ENCODE peak calls at places on chromosomes 4 and X, in six cellular contexts. L is body of pancreas, M is transverse colon, S is prostate gland, H is IMR-90, G is stomach. U is an unnamed sample.

GRCh38 chrX:86348669-86349068 is 200.4 kb downstream of the DACH2 start:
- DNase-seq in L (no peak), M (no peak), S (no peak), H (no peak), G (no peak), U (no peak)

GRCh38 chr4:122710434-122711308 is 21.8 kb upstream of the BBS12 start:
- DNase-seq in L (no peak), M (no peak), S (no peak), H (peak; percentile 44), G (no peak), U (no peak)

GRCh38 chrX:30904632-30905031 is 15.6 kb upstream of the TAB3 start:
- DNase-seq in L (no peak), M (no peak), S (peak; percentile 59), H (no peak), G (no peak), U (no peak)

GRCh38 chr4:55437823-55438222 is 42.1 kb downstream of the TMEM165 start:
- DNase-seq in L (no peak), M (no peak), S (no peak), H (no peak), G (no peak), U (no peak)

GRCh38 chr4:133000012-133000411 is 149.1 kb upstream of the PCDH10 start:
- DNase-seq in L (no peak), M (no peak), S (no peak), H (no peak), G (no peak), U (no peak)

GRCh38 chr4:149605601-149606378 is 209.9 kb downstream of the IQCM start:
- DNase-seq in L (no peak), M (no peak), S (no peak), H (peak; percentile 58), G (no peak), U (no peak)

GRCh38 chr4:180335571-180335970 is 1907.6 kb upstream of the TENM3 start:
- DNase-seq in L (no peak), M (no peak), S (no peak), H (no peak), G (no peak), U (no peak)

GRCh38 chrX:11429543-11430085 is 136.4 kb downstream of the AMELX start:
- DNase-seq in L (no peak), M (no peak), S (no peak), H (no peak), G (no peak), U (no peak)

GRCh38 chr4:173008436-173008835 is 160.2 kb upstream of the GALNT7 start:
- DNase-seq in L (no peak), M (no peak), S (no peak), H (no peak), G (no peak), U (no peak)

GRCh38 chr4:13193662-13194061 is 290.5 kb downstream of the RAB28 start:
- DNase-seq in L (no peak), M (no peak), S (no peak), H (no peak), G (no peak), U (no peak)

GRCh38 chr4:47536956-47537355 is 51.9 kb downstream of the ATP10D start:
- DNase-seq in L (no peak), M (no peak), S (no peak), H (no peak), G (no peak), U (no peak)

GRCh38 chrX:45577361-45577760 is 376.7 kb upstream of the DIPK2B start:
- DNase-seq in L (no peak), M (no peak), S (no peak), H (no peak), G (no peak), U (no peak)

GRCh38 chr4:30833206-30833605 is 113.0 kb downstream of the PCDH7 start:
- DNase-seq in L (no peak), M (no peak), S (no peak), H (no peak), G (no peak), U (no peak)

GRCh38 chr4:128393111-128393704 is 105.6 kb upstream of the PGRMC2 start:
- DNase-seq in L (no peak), M (no peak), S (no peak), H (peak; percentile 57), G (no peak), U (no peak)

GRCh38 chr4:6595897-6596537 is 21.0 kb downstream of the MAN2B2 start:
- DNase-seq in L (no peak), M (no peak), S (no peak), H (no peak), G (no peak), U (no peak)

GRCh38 chr4:71980976-71981375 is 50.8 kb upstream of the NPFFR2 start:
- DNase-seq in L (no peak), M (no peak), S (no peak), H (no peak), G (no peak), U (no peak)

GRCh38 chr4:156374069-156374468 is 420.4 kb upstream of the CTSO start:
- DNase-seq in L (no peak), M (no peak), S (no peak), H (no peak), G (no peak), U (no peak)

DNA sequence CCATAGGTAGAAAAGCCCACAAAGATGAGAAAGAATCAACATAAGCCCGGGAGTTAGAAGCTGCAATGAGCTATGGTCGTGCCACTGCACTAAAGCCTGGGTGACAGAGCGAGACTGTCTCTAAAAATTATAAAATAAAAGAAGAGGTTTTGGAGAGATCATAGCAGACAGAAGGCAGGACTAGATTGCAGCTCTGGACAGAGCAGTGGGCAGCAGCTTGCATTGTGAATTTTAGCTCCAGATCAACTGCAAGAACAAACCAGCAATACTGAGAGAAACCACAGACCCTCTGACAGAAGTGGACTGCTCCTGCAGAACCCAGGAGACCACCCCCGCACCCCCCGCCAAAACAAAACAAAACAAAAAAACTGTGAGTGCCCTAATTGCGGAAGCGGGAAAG is 30.6 kb downstream of the SOWAHB start:
- DNase-seq in L (no peak), M (no peak), S (no peak), H (no peak), G (no peak), U (no peak)
- TF ChIP-seq POLR2A in L (no peak), M (no peak), S (no peak), H (no peak), G (no peak), U (no peak)

GRCh38 chr4:52704133-52704532 is 45.0 kb upstream of the USP46 start:
- DNase-seq in L (no peak), M (no peak), S (no peak), H (peak; percentile 15), G (no peak), U (no peak)

GRCh38 chr4:52704676-52705075 is 45.6 kb upstream of the USP46 start:
- DNase-seq in L (no peak), M (no peak), S (no peak), H (no peak), G (no peak), U (no peak)

GRCh38 chr4:52701207-52701606 is 42.1 kb upstream of the USP46 start:
- DNase-seq in L (no peak), M (no peak), S (no peak), H (no peak), G (no peak), U (no peak)
- H3K4me3 ChIP-seq in L (no peak overlapping the region), M (no peak overlapping the region), S (no peak overlapping the region), H (no peak overlapping the region), G (no peak overlapping the region), U (no peak overlapping the region)

GRCh38 chr4:183441276-183441675 is 3.2 kb upstream of the CDKN2AIP start:
- DNase-seq in L (no peak), M (no peak), S (peak; percentile 66), H (no peak), G (no peak), U (no peak)

GRCh38 chr4:183447646-183448045 is 3.2 kb downstream of the CDKN2AIP start:
- DNase-seq in L (no peak), M (no peak), S (no peak), H (no peak), G (no peak), U (no peak)

GRCh38 chr4:183444953-183445543 is 612 bp downstream of the CDKN2AIP start:
- DNase-seq in L (no peak), M (peak; percentile 52), S (peak; percentile 24), H (no peak), G (peak; percentile 46), U (no peak)

GRCh38 chr4:183444149-183444952 is at the start of gene CDKN2AIP:
- DNase-seq in L (peak; percentile 94), M (peak; percentile 95), S (peak; percentile 90), H (peak; percentile 90), G (peak; percentile 95), U (peak; percentile 96)

DNA sequence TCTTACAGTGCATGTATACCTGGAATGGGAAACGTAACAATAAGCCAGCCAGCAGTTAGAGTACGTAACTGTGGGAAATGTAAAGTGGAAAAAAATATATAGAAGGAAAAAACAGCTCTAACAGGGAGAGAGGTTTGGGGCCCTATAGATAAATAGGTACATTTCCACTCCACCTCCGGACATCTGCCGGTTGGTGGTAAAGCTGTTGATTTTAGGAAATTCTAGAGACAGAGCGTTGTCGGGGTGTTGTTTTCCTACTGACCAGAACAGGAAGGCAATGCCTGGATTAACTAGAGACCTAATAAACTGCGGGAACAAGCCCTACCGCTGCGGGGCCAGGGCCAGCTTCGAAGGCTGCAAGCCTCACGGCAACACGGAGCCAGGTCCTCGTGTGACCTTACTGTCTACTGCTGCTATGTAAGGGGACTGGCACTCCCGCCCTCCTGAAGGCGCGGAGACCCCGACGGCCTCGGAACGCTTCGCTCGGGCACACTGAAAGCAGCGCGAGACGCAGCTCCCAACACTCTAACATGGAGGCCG is 757 bp upstream of the CDKN2AIP start:
- DNase-seq in L (no peak), M (no peak), S (peak; percentile 63), H (peak; percentile 52), G (no peak), U (no peak)
- TF ChIP-seq POLR2A in L (no peak), M (no peak), S (no peak), H (no peak), G (no peak), U (no peak)

GRCh38 chr4:145482209-145483021 is 762 bp downstream of the SMAD1 start:
- DNase-seq in L (peak; percentile 73), M (peak; percentile 61), S (peak; percentile 49), H (peak; percentile 86), G (peak; percentile 55), U (peak; percentile 67)

GRCh38 chr4:145485120-145485519 is 3.5 kb downstream of the SMAD1 start:
- DNase-seq in L (no peak), M (no peak), S (no peak), H (no peak), G (no peak), U (no peak)

GRCh38 chr4:145486603-145487002 is 5.0 kb downstream of the SMAD1 start:
- DNase-seq in L (no peak), M (no peak), S (no peak), H (no peak), G (no peak), U (no peak)

GRCh38 chr4:145481942-145482208 is 222 bp downstream of the SMAD1 start:
- DNase-seq in L (no peak), M (no peak), S (no peak), H (no peak), G (no peak), U (no peak)

DNA sequence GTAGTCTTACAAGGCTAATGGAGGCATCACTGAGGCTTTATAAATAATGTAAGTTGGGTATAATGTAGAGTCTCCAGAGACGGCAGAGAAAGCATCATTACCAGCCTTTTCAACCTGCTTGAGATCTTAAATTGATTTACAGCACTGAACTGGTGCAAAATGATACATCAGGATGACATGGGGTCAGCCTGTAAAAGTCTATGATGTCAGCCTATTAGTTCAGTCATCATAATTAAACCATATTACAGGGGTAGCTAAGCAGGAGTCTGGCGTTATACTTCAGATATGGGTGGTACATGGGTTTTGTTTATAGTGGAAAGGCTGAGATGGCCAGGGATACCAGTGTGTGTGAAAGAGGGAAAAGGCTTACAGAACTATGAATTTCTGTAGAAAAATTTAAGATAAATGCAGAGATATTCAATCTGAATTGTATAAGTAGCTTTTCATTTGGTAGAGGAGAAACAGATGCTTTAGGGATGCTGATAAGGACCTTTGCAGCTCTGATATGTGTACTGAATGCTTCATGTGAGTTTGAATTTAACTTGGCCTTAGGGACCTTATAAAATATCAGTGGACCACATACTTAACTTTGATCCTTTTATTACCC is 2.7 kb downstream of the SMAD1 start:
- DNase-seq in L (no peak), M (no peak), S (no peak), H (no peak), G (no peak), U (no peak)
- H3K4me3 ChIP-seq in L (no peak overlapping the region), M (no peak overlapping the region), S (no peak overlapping the region), H (no peak overlapping the region), G (peak overlapping the region; percentile 79), U (no peak overlapping the region)

U was measured in Peyer's patch.